ENCODE peak calls at places on chromosomes 7 and 10, in four cellular contexts. One of them, this sample, is unnamed.

GRCh38 chr7:156545989-156546388 is 94.6 kb upstream of the RNF32 start:
- DNase-seq in activated CD4-positive, CD25-positive, alpha-beta regulatory T cell: no peak
- DNase-seq in Peyer's patch: no peak
- DNase-seq in NCI-H1694 treated with DMSO at 0.1 percent for 48 hours: no peak
- DNase-seq in this sample: no peak

GRCh38 chr10:126185666-126186447 is 202.4 kb downstream of the ADAM12 start:
- DNase-seq in NCI-H1694 treated with DMSO at 0.1 percent for 48 hours: no peak
- DNase-seq in activated CD4-positive, CD25-positive, alpha-beta regulatory T cell: no peak
- DNase-seq in Peyer's patch: no peak
- DNase-seq in this sample: no peak

GRCh38 chr7:79692015-79692414 is 238.5 kb upstream of the MAGI2 start:
- DNase-seq in NCI-H1694 treated with DMSO at 0.1 percent for 48 hours: no peak
- DNase-seq in Peyer's patch: no peak
- DNase-seq in activated CD4-positive, CD25-positive, alpha-beta regulatory T cell: no peak
- DNase-seq in this sample: no peak

GRCh38 chr7:105800849-105801534 is 75.4 kb downstream of the ATXN7L1 start:
- DNase-seq in activated CD4-positive, CD25-positive, alpha-beta regulatory T cell: no peak
- DNase-seq in NCI-H1694 treated with DMSO at 0.1 percent for 48 hours: no peak
- DNase-seq in Peyer's patch: no peak
- DNase-seq in this sample: no peak

GRCh38 chr7:27125986-27126394 is 4.6 kb downstream of the HOXA4 start:
- DNase-seq in activated CD4-positive, CD25-positive, alpha-beta regulatory T cell: no peak
- DNase-seq in Peyer's patch: no peak
- DNase-seq in NCI-H1694 treated with DMSO at 0.1 percent for 48 hours: no peak
- DNase-seq in this sample: no peak

GRCh38 chr7:138755331-138755747 is 42.5 kb upstream of the TMEM213 start:
- DNase-seq in Peyer's patch: no peak
- DNase-seq in activated CD4-positive, CD25-positive, alpha-beta regulatory T cell: no peak
- DNase-seq in NCI-H1694 treated with DMSO at 0.1 percent for 48 hours: no peak
- DNase-seq in this sample: no peak

GRCh38 chr7:67644149-67644548 is 647.5 kb downstream of the TYW1 start:
- DNase-seq in NCI-H1694 treated with DMSO at 0.1 percent for 48 hours: no peak
- DNase-seq in activated CD4-positive, CD25-positive, alpha-beta regulatory T cell: no peak
- DNase-seq in Peyer's patch: no peak
- DNase-seq in this sample: no peak

GRCh38 chr7:74023037-74023436 is 4.9 kb upstream of the ELN start:
- DNase-seq in Peyer's patch: no peak
- DNase-seq in NCI-H1694 treated with DMSO at 0.1 percent for 48 hours: no peak
- DNase-seq in activated CD4-positive, CD25-positive, alpha-beta regulatory T cell: no peak
- DNase-seq in this sample: no peak

GRCh38 chr7:133518718-133519117 is 265.8 kb downstream of the EXOC4 start:
- DNase-seq in Peyer's patch: no peak
- DNase-seq in activated CD4-positive, CD25-positive, alpha-beta regulatory T cell: no peak
- DNase-seq in NCI-H1694 treated with DMSO at 0.1 percent for 48 hours: no peak
- DNase-seq in this sample: no peak

GRCh38 chr10:34489973-34490372 is 325.1 kb downstream of the PARD3 start:
- DNase-seq in NCI-H1694 treated with DMSO at 0.1 percent for 48 hours: no peak
- DNase-seq in Peyer's patch: no peak
- DNase-seq in activated CD4-positive, CD25-positive, alpha-beta regulatory T cell: no peak
- DNase-seq in this sample: no peak

GRCh38 chr7:76330245-76330644 is 27.8 kb downstream of the HSPB1 start:
- DNase-seq in Peyer's patch: no peak
- DNase-seq in activated CD4-positive, CD25-positive, alpha-beta regulatory T cell: no peak
- DNase-seq in NCI-H1694 treated with DMSO at 0.1 percent for 48 hours: no peak
- DNase-seq in this sample: no peak

GRCh38 chr7:151386301-151387160 is 23.3 kb downstream of the WDR86 start:
- DNase-seq in NCI-H1694 treated with DMSO at 0.1 percent for 48 hours: no peak
- DNase-seq in Peyer's patch: no peak
- DNase-seq in activated CD4-positive, CD25-positive, alpha-beta regulatory T cell: no peak
- DNase-seq in this sample: no peak

GRCh38 chr10:110313674-110314073 is 9.0 kb upstream of the SMNDC1 start:
- DNase-seq in Peyer's patch: no peak
- DNase-seq in NCI-H1694 treated with DMSO at 0.1 percent for 48 hours: no peak
- DNase-seq in activated CD4-positive, CD25-positive, alpha-beta regulatory T cell: no peak
- DNase-seq in this sample: no peak

GRCh38 chr10:115606081-115606480 is 512.9 kb downstream of the ATRNL1 start:
- DNase-seq in activated CD4-positive, CD25-positive, alpha-beta regulatory T cell: no peak
- DNase-seq in NCI-H1694 treated with DMSO at 0.1 percent for 48 hours: no peak
- DNase-seq in Peyer's patch: no peak
- DNase-seq in this sample: no peak

GRCh38 chr10:14692344-14693199 is 82.1 kb downstream of the FAM107B start:
- DNase-seq in NCI-H1694 treated with DMSO at 0.1 percent for 48 hours: no peak
- DNase-seq in Peyer's patch: no peak
- DNase-seq in activated CD4-positive, CD25-positive, alpha-beta regulatory T cell: no peak
- DNase-seq in this sample: no peak

GRCh38 chr10:126309193-126309592 is 79.1 kb downstream of the ADAM12 start:
- DNase-seq in activated CD4-positive, CD25-positive, alpha-beta regulatory T cell: no peak
- DNase-seq in NCI-H1694 treated with DMSO at 0.1 percent for 48 hours: no peak
- DNase-seq in Peyer's patch: no peak
- DNase-seq in this sample: no peak

GRCh38 chr7:94041529-94041928 is 37.4 kb upstream of the BET1 start:
- DNase-seq in activated CD4-positive, CD25-positive, alpha-beta regulatory T cell: no peak
- DNase-seq in Peyer's patch: no peak
- DNase-seq in NCI-H1694 treated with DMSO at 0.1 percent for 48 hours: no peak
- DNase-seq in this sample: no peak

This sample was measured in NCI-H1930.